ENCODE peak calls at places on chromosomes 4 and X, in five cellular contexts. W, O, Z, C and L are unnamed samples.

GRCh38 chr4:169619518-169619957 is 840 bp upstream of the CLCN3 start:
- DNase-seq in Z (peak; percentile 77), W (peak; percentile 43), O (no peak), C (peak; percentile 41), L (peak; percentile 33)

GRCh38 chrX:116667346-116667745 is 204.6 kb upstream of the CT83 start:
- DNase-seq in O (no peak), W (no peak), C (no peak), Z (no peak), L (no peak)

GRCh38 chrX:49233176-49233575 is at the start of gene CACNA1F:
- DNase-seq in O (no peak), W (no peak), Z (no peak), C (no peak), L (no peak)

GRCh38 chr4:159444668-159445067 is 341.8 kb downstream of the RAPGEF2 start:
- DNase-seq in O (peak; percentile 62), C (no peak), Z (peak; percentile 54), W (no peak), L (no peak)

GRCh38 chrX:12139934-12140611 is 1.8 kb downstream of the FRMPD4 start:
- DNase-seq in Z (no peak), C (no peak), W (no peak), O (no peak), L (no peak)

GRCh38 chrX:40104649-40105015 is 6.9 kb upstream of the BCOR start:
- DNase-seq in C (no peak), Z (peak; percentile 84), W (no peak), O (no peak), L (no peak)

GRCh38 chr4:164716901-164717300 is 37.0 kb upstream of the SMIM31 start:
- DNase-seq in C (no peak), O (no peak), W (peak; percentile 25), Z (peak; percentile 21), L (no peak)

GRCh38 chr4:87049508-87049907 is 114.7 kb downstream of the AFF1 start:
- DNase-seq in Z (no peak), O (no peak), C (no peak), W (no peak), L (no peak)

GRCh38 chrX:2576793-2577192 is 76.0 kb upstream of the DHRSX start:
- DNase-seq in C (no peak), O (no peak), Z (peak; percentile 22), W (no peak), L (no peak)

GRCh38 chr4:186701273-186701672 is 22.4 kb downstream of the FAT1 start:
- DNase-seq in O (peak; percentile 60), Z (peak; percentile 75), C (peak; percentile 36), W (no peak), L (no peak)

GRCh38 chr4:27638163-27638915 is 777.7 kb downstream of the STIM2 start:
- DNase-seq in Z (no peak), C (no peak), W (no peak), O (no peak), L (no peak)

GRCh38 chrX:66544181-66544580 is 94.7 kb downstream of the EDA2R start:
- DNase-seq in C (no peak), O (no peak), Z (no peak), W (no peak), L (no peak)

GRCh38 chr4:6095023-6095817 is 77.0 kb upstream of the C4orf50 start:
- DNase-seq in O (no peak), C (no peak), Z (peak; percentile 35), W (no peak), L (no peak)

GRCh38 chr4:78310056-78310731 is 241.4 kb upstream of the ANXA3 start:
- DNase-seq in W (no peak), C (no peak), Z (peak; percentile 80), O (no peak), L (no peak)

GRCh38 chr4:41692717-41693345 is 55.7 kb downstream of the PHOX2B start:
- DNase-seq in Z (peak; percentile 74), W (peak; percentile 71), O (peak; percentile 14), C (peak; percentile 45), L (no peak)

GRCh38 chr4:174324725-174325124 is 41.0 kb downstream of the CEP44 start:
- DNase-seq in C (no peak), O (peak; percentile 84), W (no peak), Z (peak; percentile 54), L (no peak)

GRCh38 chrX:39577976-39578962 is 519.5 kb downstream of the BCOR start:
- DNase-seq in Z (peak; percentile 4), C (no peak), W (no peak), O (peak; percentile 9), L (peak; percentile 4)

GRCh38 chr4:7808181-7808580 is 131.5 kb downstream of the AFAP1 start:
- DNase-seq in O (no peak), C (no peak), Z (no peak), W (no peak), L (no peak)

GRCh38 chr4:169202143-169202699 is 68.5 kb downstream of the SH3RF1 start:
- DNase-seq in Z (peak; percentile 15), O (no peak), W (no peak), C (no peak), L (no peak)

GRCh38 chrX:30657542-30658238 is 4.5 kb downstream of the GK start:
- DNase-seq in Z (peak; percentile 47), O (no peak), C (no peak), W (no peak), L (no peak)

GRCh38 chr4:30720021-30720655 is at the start of gene PCDH7:
- DNase-seq in W (peak; percentile 12), C (peak; percentile 63), O (no peak), Z (peak; percentile 71), L (no peak)

GRCh38 chr4:94678896-94679295 is 78.9 kb upstream of the BMPR1B start:
- DNase-seq in C (no peak), W (no peak), O (no peak), Z (peak; percentile 89), L (no peak)

GRCh38 chr4:83282049-83282535 is 2.5 kb downstream of the COQ2 start:
- DNase-seq in Z (peak; percentile 63), O (peak; percentile 14), C (peak; percentile 27), W (peak; percentile 33), L (peak; percentile 37)

GRCh38 chr4:185227131-185227551 is 17.7 kb downstream of the SNX25 start:
- DNase-seq in Z (peak; percentile 23), C (no peak), O (no peak), W (no peak), L (no peak)

GRCh38 chrX:39869846-39870601 is 227.7 kb downstream of the BCOR start:
- DNase-seq in W (no peak), C (no peak), O (no peak), Z (peak; percentile 28), L (peak; percentile 32)

GRCh38 chr4:52249583-52249982 is 198.5 kb downstream of the SPATA18 start:
- DNase-seq in Z (no peak), O (no peak), C (no peak), W (no peak), L (no peak)

GRCh38 chrX:56729152-56729557 is at the start of gene NBDY:
- DNase-seq in C (peak; percentile 69), W (peak; percentile 46), O (no peak), Z (peak; percentile 62), L (peak; percentile 10)

GRCh38 chrX:110987292-110987691 is 108.7 kb upstream of the PAK3 start:
- DNase-seq in C (no peak), O (no peak), W (peak; percentile 42), Z (peak; percentile 6), L (no peak)

GRCh38 chr4:142407569-142407968 is 438.5 kb downstream of the INPP4B start:
- DNase-seq in Z (peak; percentile 59), O (no peak), C (no peak), W (no peak), L (no peak)

GRCh38 chr4:38422850-38423249 is 241.1 kb upstream of the KLF3 start:
- DNase-seq in Z (no peak), O (no peak), W (no peak), C (no peak), L (no peak)

GRCh38 chr4:137274404-137274803 is 257.9 kb downstream of the PCDH18 start:
- DNase-seq in C (no peak), Z (peak; percentile 42), O (peak; percentile 30), W (no peak), L (no peak)

GRCh38 chr4:123564758-123565346 is 168.3 kb downstream of the SPRY1 start:
- DNase-seq in Z (peak; percentile 79), O (no peak), C (peak; percentile 27), W (peak; percentile 81), L (peak; percentile 28)